ENCODE peak calls at places on chromosomes 6 and 20, in ten cellular contexts. One of them, this sample, is unnamed.

GRCh38 chr6:10140121-10140520 is 274.8 kb downstream of the TFAP2A start:
- DNase-seq in trophoblast cell: no peak
- DNase-seq in brain microvascular endothelial cell: no peak
- DNase-seq in GM23338: no peak
- DNase-seq in A549: no peak
- DNase-seq in osteoblast: no peak
- DNase-seq in mammary epithelial cell: no peak
- DNase-seq in CD8-positive, alpha-beta memory T cell: no peak
- DNase-seq in colonic mucosa: no peak
- DNase-seq in stomach: no peak
- DNase-seq in this sample: no peak

GRCh38 chr6:125123051-125123450 is 30.5 kb upstream of the TPD52L1 start:
- DNase-seq in A549: no peak
- DNase-seq in GM23338: no peak
- DNase-seq in osteoblast: no peak
- DNase-seq in CD8-positive, alpha-beta memory T cell: no peak
- DNase-seq in mammary epithelial cell: no peak
- DNase-seq in brain microvascular endothelial cell: no peak
- DNase-seq in stomach: no peak
- DNase-seq in colonic mucosa: no peak
- DNase-seq in trophoblast cell: peak
- DNase-seq in this sample: no peak

GRCh38 chr20:63698739-63699465 is 2.5 kb downstream of the TNFRSF6B start:
- DNase-seq in CD8-positive, alpha-beta memory T cell: no peak
- DNase-seq in A549: peak
- DNase-seq in GM23338: no peak
- DNase-seq in osteoblast: peak
- DNase-seq in trophoblast cell: peak
- DNase-seq in stomach: no peak
- DNase-seq in colonic mucosa: no peak
- DNase-seq in mammary epithelial cell: peak
- DNase-seq in brain microvascular endothelial cell: peak
- DNase-seq in this sample: no peak

GRCh38 chr20:35461620-35462019 is 6.2 kb downstream of the CEP250 start:
- DNase-seq in osteoblast: no peak
- DNase-seq in mammary epithelial cell: no peak
- DNase-seq in trophoblast cell: no peak
- DNase-seq in A549: no peak
- DNase-seq in brain microvascular endothelial cell: no peak
- DNase-seq in GM23338: no peak
- DNase-seq in stomach: no peak
- DNase-seq in colonic mucosa: no peak
- DNase-seq in CD8-positive, alpha-beta memory T cell: no peak
- DNase-seq in this sample: no peak

GRCh38 chr20:57653910-57654309 is 33.7 kb upstream of the ZBP1 start:
- DNase-seq in GM23338: no peak
- DNase-seq in CD8-positive, alpha-beta memory T cell: no peak
- DNase-seq in colonic mucosa: peak
- DNase-seq in osteoblast: peak
- DNase-seq in brain microvascular endothelial cell: no peak
- DNase-seq in stomach: no peak
- DNase-seq in mammary epithelial cell: no peak
- DNase-seq in trophoblast cell: no peak
- DNase-seq in A549: no peak
- DNase-seq in this sample: no peak

GRCh38 chr6:82178084-82178758 is 69.3 kb downstream of the IBTK start:
- DNase-seq in brain microvascular endothelial cell: no peak
- DNase-seq in stomach: no peak
- DNase-seq in CD8-positive, alpha-beta memory T cell: no peak
- DNase-seq in A549: peak
- DNase-seq in osteoblast: no peak
- DNase-seq in trophoblast cell: peak
- DNase-seq in colonic mucosa: no peak
- DNase-seq in mammary epithelial cell: peak
- DNase-seq in GM23338: no peak
- DNase-seq in this sample: no peak

GRCh38 chr20:62999580-62999979 is 7.2 kb downstream of the BHLHE23 start:
- DNase-seq in osteoblast: no peak
- DNase-seq in colonic mucosa: no peak
- DNase-seq in stomach: no peak
- DNase-seq in mammary epithelial cell: no peak
- DNase-seq in CD8-positive, alpha-beta memory T cell: no peak
- DNase-seq in A549: no peak
- DNase-seq in GM23338: no peak
- DNase-seq in trophoblast cell: no peak
- DNase-seq in brain microvascular endothelial cell: no peak
- DNase-seq in this sample: no peak

GRCh38 chr6:161434331-161434730 is 160.5 kb upstream of the AGPAT4 start:
- DNase-seq in trophoblast cell: peak
- DNase-seq in osteoblast: peak
- DNase-seq in stomach: no peak
- DNase-seq in CD8-positive, alpha-beta memory T cell: no peak
- DNase-seq in colonic mucosa: no peak
- DNase-seq in mammary epithelial cell: peak
- DNase-seq in brain microvascular endothelial cell: no peak
- DNase-seq in A549: no peak
- DNase-seq in GM23338: no peak
- DNase-seq in this sample: no peak

GRCh38 chr6:65760285-65760684 is 53.3 kb upstream of the EYS start:
- DNase-seq in mammary epithelial cell: no peak
- DNase-seq in stomach: no peak
- DNase-seq in A549: peak
- DNase-seq in colonic mucosa: no peak
- DNase-seq in osteoblast: no peak
- DNase-seq in trophoblast cell: no peak
- DNase-seq in CD8-positive, alpha-beta memory T cell: no peak
- DNase-seq in brain microvascular endothelial cell: no peak
- DNase-seq in GM23338: no peak
- DNase-seq in this sample: no peak

GRCh38 chr6:127483399-127484055 is 24.3 kb upstream of the KIAA0408 start:
- DNase-seq in mammary epithelial cell: no peak
- DNase-seq in GM23338: peak
- DNase-seq in osteoblast: no peak
- DNase-seq in A549: no peak
- DNase-seq in trophoblast cell: no peak
- DNase-seq in colonic mucosa: no peak
- DNase-seq in stomach: no peak
- DNase-seq in CD8-positive, alpha-beta memory T cell: no peak
- DNase-seq in brain microvascular endothelial cell: no peak
- DNase-seq in this sample: no peak

DNA sequence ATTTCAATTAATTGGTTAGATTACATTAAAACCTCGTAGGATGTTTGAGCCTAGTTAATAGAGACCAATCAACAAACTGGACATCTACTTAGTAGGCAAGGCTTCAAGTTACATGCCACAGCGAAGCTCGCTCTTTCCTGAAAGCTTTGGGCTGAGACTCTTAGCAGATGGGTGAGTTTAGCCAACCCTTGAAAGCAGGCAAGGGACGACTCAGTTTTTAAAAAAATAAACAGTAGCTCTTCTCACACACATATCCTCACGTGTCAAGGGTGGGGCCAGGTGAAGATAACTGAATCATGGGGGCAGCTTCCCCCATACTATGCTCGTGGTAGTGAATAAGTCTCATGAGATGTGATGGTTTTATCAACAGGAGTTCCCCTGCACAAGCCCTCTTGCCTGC is 775 bp downstream of the MTFR2 start:
- DNase-seq in colonic mucosa: no peak
- DNase-seq in osteoblast: no peak
- DNase-seq in mammary epithelial cell: peak
- DNase-seq in stomach: no peak
- DNase-seq in trophoblast cell: no peak
- DNase-seq in A549: no peak
- DNase-seq in CD8-positive, alpha-beta memory T cell: no peak
- DNase-seq in brain microvascular endothelial cell: no peak
- DNase-seq in GM23338: peak
- DNase-seq in this sample: no peak
- H3K27ac ChIP-seq in colonic mucosa: no peak
- H3K27ac ChIP-seq in osteoblast: peak
- H3K27ac ChIP-seq in mammary epithelial cell: peak
- H3K27ac ChIP-seq in stomach: no peak
- H3K27ac ChIP-seq in trophoblast cell: no peak
- H3K27ac ChIP-seq in A549: peak
- H3K27ac ChIP-seq in CD8-positive, alpha-beta memory T cell: no peak
- H3K27ac ChIP-seq in brain microvascular endothelial cell: no peak
- H3K27ac ChIP-seq in GM23338: no peak
- H3K27ac ChIP-seq in this sample: no peak

GRCh38 chr6:4309540-4309939 is 174.2 kb upstream of the ECI2 start:
- DNase-seq in osteoblast: no peak
- DNase-seq in trophoblast cell: no peak
- DNase-seq in brain microvascular endothelial cell: no peak
- DNase-seq in GM23338: no peak
- DNase-seq in CD8-positive, alpha-beta memory T cell: no peak
- DNase-seq in mammary epithelial cell: no peak
- DNase-seq in stomach: no peak
- DNase-seq in colonic mucosa: no peak
- DNase-seq in A549: no peak
- DNase-seq in this sample: no peak

GRCh38 chr6:4313044-4313686 is 177.8 kb upstream of the ECI2 start:
- DNase-seq in brain microvascular endothelial cell: peak
- DNase-seq in stomach: no peak
- DNase-seq in mammary epithelial cell: peak
- DNase-seq in GM23338: peak
- DNase-seq in osteoblast: peak
- DNase-seq in colonic mucosa: peak
- DNase-seq in A549: peak
- DNase-seq in trophoblast cell: peak
- DNase-seq in CD8-positive, alpha-beta memory T cell: no peak
- DNase-seq in this sample: no peak

GRCh38 chr6:4316867-4317400 is 181.6 kb upstream of the ECI2 start:
- DNase-seq in trophoblast cell: peak
- DNase-seq in A549: peak
- DNase-seq in osteoblast: no peak
- DNase-seq in brain microvascular endothelial cell: peak
- DNase-seq in GM23338: no peak
- DNase-seq in CD8-positive, alpha-beta memory T cell: no peak
- DNase-seq in mammary epithelial cell: peak
- DNase-seq in stomach: peak
- DNase-seq in colonic mucosa: peak
- DNase-seq in this sample: no peak

GRCh38 chr6:4311976-4312860 is 176.8 kb upstream of the ECI2 start:
- DNase-seq in GM23338: no peak
- DNase-seq in osteoblast: no peak
- DNase-seq in mammary epithelial cell: no peak
- DNase-seq in stomach: no peak
- DNase-seq in A549: no peak
- DNase-seq in brain microvascular endothelial cell: no peak
- DNase-seq in CD8-positive, alpha-beta memory T cell: no peak
- DNase-seq in trophoblast cell: no peak
- DNase-seq in colonic mucosa: no peak
- DNase-seq in this sample: no peak

GRCh38 chr6:4314201-4314707 is 178.9 kb upstream of the ECI2 start:
- DNase-seq in GM23338: no peak
- DNase-seq in brain microvascular endothelial cell: no peak
- DNase-seq in mammary epithelial cell: no peak
- DNase-seq in colonic mucosa: no peak
- DNase-seq in A549: no peak
- DNase-seq in trophoblast cell: no peak
- DNase-seq in osteoblast: no peak
- DNase-seq in CD8-positive, alpha-beta memory T cell: no peak
- DNase-seq in stomach: no peak
- DNase-seq in this sample: no peak
- H3K27ac ChIP-seq in GM23338: no peak
- H3K27ac ChIP-seq in brain microvascular endothelial cell: peak
- H3K27ac ChIP-seq in mammary epithelial cell: peak
- H3K27ac ChIP-seq in colonic mucosa: peak
- H3K27ac ChIP-seq in A549: peak
- H3K27ac ChIP-seq in trophoblast cell: no peak
- H3K27ac ChIP-seq in osteoblast: peak
- H3K27ac ChIP-seq in CD8-positive, alpha-beta memory T cell: no peak
- H3K27ac ChIP-seq in stomach: no peak
- H3K27ac ChIP-seq in this sample: no peak

DNA sequence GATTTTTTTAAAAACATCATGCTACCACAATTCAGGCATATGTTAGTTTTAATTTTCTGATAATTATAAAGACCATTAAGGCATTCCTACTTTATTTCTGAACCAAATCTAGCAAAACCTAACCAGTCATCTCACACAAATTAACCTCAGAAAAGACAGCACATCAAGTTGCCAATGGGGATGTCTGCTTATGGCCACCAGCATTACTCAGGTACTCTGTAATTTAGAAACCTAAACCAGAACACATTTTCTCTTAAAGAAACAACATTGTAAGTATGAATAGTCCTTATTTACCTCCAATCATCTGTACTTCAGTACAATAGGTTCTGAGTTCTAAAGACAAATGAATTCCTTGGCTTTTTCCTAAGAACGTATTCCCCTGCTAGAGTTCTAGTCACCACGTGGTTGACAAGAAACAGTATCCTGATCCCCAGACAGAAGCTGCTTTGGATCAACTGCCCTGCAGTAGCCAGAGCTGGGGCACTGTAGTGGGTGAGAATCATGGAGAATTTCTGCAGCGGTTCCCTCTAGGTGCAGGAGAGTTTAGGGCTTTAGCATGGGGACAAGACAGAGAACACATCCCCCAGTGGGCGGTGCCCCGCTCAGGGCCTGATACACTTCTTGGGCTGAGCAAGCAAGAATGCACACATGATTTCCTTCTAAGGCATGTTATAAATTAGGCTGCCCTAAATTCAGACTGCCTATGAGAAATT is 15.4 kb downstream of the GCLC start:
- DNase-seq in osteoblast: no peak
- DNase-seq in CD8-positive, alpha-beta memory T cell: no peak
- DNase-seq in brain microvascular endothelial cell: no peak
- DNase-seq in mammary epithelial cell: no peak
- DNase-seq in A549: no peak
- DNase-seq in trophoblast cell: no peak
- DNase-seq in stomach: no peak
- DNase-seq in colonic mucosa: no peak
- DNase-seq in GM23338: peak
- DNase-seq in this sample: no peak
- H3K27ac ChIP-seq in osteoblast: no peak
- H3K27ac ChIP-seq in CD8-positive, alpha-beta memory T cell: no peak
- H3K27ac ChIP-seq in brain microvascular endothelial cell: no peak
- H3K27ac ChIP-seq in mammary epithelial cell: no peak
- H3K27ac ChIP-seq in A549: peak
- H3K27ac ChIP-seq in trophoblast cell: no peak
- H3K27ac ChIP-seq in stomach: no peak
- H3K27ac ChIP-seq in colonic mucosa: peak
- H3K27ac ChIP-seq in GM23338: peak
- H3K27ac ChIP-seq in this sample: no peak

GRCh38 chr6:150637266-150637665 is 37.6 kb downstream of the PLEKHG1 start:
- DNase-seq in mammary epithelial cell: no peak
- DNase-seq in CD8-positive, alpha-beta memory T cell: no peak
- DNase-seq in GM23338: no peak
- DNase-seq in colonic mucosa: no peak
- DNase-seq in brain microvascular endothelial cell: no peak
- DNase-seq in osteoblast: no peak
- DNase-seq in stomach: no peak
- DNase-seq in A549: no peak
- DNase-seq in trophoblast cell: no peak
- DNase-seq in this sample: no peak
- H3K27ac ChIP-seq in mammary epithelial cell: no peak
- H3K27ac ChIP-seq in CD8-positive, alpha-beta memory T cell: no peak
- H3K27ac ChIP-seq in GM23338: no peak
- H3K27ac ChIP-seq in colonic mucosa: no peak
- H3K27ac ChIP-seq in brain microvascular endothelial cell: no peak
- H3K27ac ChIP-seq in osteoblast: no peak
- H3K27ac ChIP-seq in stomach: no peak
- H3K27ac ChIP-seq in A549: no peak
- H3K27ac ChIP-seq in trophoblast cell: no peak
- H3K27ac ChIP-seq in this sample: no peak